ENCODE peak calls at places on chromosomes 3 and 15, in four cellular contexts. H is activated T-helper 1 cell treated with anti-CD3 and anti-CD28 coated beads, Interleukin-2, amount 50 U/mL, for 16 hours; C is hepatic stellate cell; W is endothelial cell. Z is an unnamed sample.

GRCh38 chr15:85312486-85312885 is 67.9 kb upstream of the AKAP13 start:
- DNase-seq in H (no peak), C (peak; percentile 33), W (no peak), Z (no peak)

GRCh38 chr3:196624907-196625306 is 14.6 kb upstream of the NRROS start:
- DNase-seq in H (no peak), C (no peak), W (no peak), Z (no peak)

GRCh38 chr15:91942676-91943417 is 89.3 kb downstream of the SLCO3A1 start:
- DNase-seq in H (no peak), C (peak; percentile 80), W (no peak), Z (peak; percentile 19)

GRCh38 chr3:52429779-52430415 is 15.0 kb downstream of the SEMA3G start:
- DNase-seq in H (no peak), C (no peak), W (peak; percentile 74), Z (no peak)

GRCh38 chr3:57966823-57967222 is 41.4 kb upstream of the FLNB start:
- DNase-seq in H (no peak), C (no peak), W (no peak), Z (no peak)

GRCh38 chr3:138441742-138442141 is 7.3 kb downstream of the ESYT3 start:
- DNase-seq in H (no peak), C (peak; percentile 44), W (no peak), Z (no peak)

GRCh38 chr3:183873986-183874385 is 10.7 kb downstream of the PARL start:
- DNase-seq in H (no peak), C (no peak), W (no peak), Z (no peak)

GRCh38 chr3:153061938-153062528 is 100.0 kb upstream of the RAP2B start:
- DNase-seq in H (no peak), C (no peak), W (no peak), Z (no peak)

GRCh38 chr3:49618412-49618811 is 55.7 kb upstream of the APEH start:
- DNase-seq in H (no peak), C (no peak), W (no peak), Z (no peak)

GRCh38 chr3:47089605-47090004 is 74.3 kb downstream of the SETD2 start:
- DNase-seq in H (no peak), C (no peak), W (no peak), Z (no peak)

GRCh38 chr15:45648521-45649200 is 13.8 kb downstream of the SQOR start:
- DNase-seq in H (no peak), C (peak; percentile 34), W (no peak), Z (no peak)